ENCODE peak calls at places on chromosome 18, in five cellular contexts. D is Peyer's patch, H is uterus, J is left colon, U is NCI-H524. P is an unnamed sample.

GRCh38 chr18:44594779-44595467 is 85.8 kb upstream of the SETBP1 start:
- DNase-seq in H (no peak), U (no peak), D (no peak), J (no peak), P (no peak)

GRCh38 chr18:43720036-43720435 is 442.7 kb upstream of the SYT4 start:
- DNase-seq in D (no peak), U (no peak), J (no peak), H (no peak), P (no peak)

GRCh38 chr18:10487161-10487560 is 32.7 kb downstream of the APCDD1 start:
- DNase-seq in D (no peak), J (no peak), H (no peak), U (peak), P (peak)

GRCh38 chr18:72820571-72820970 is 47.2 kb downstream of the NETO1 start:
- DNase-seq in J (no peak), H (no peak), D (no peak), U (no peak), P (no peak)

GRCh38 chr18:40197711-40198110 is 1757.3 kb upstream of the PIK3C3 start:
- DNase-seq in J (no peak), U (no peak), D (no peak), H (no peak), P (no peak)

GRCh38 chr18:79043288-79043687 is 25.9 kb upstream of the ATP9B start:
- DNase-seq in U (no peak), D (no peak), J (no peak), H (no peak), P (no peak)

GRCh38 chr18:78501251-78501650 is 478.4 kb upstream of the SALL3 start:
- DNase-seq in J (no peak), D (no peak), H (no peak), U (no peak), P (no peak)

GRCh38 chr18:48831802-48832201 is 119.0 kb downstream of the SMAD7 start:
- DNase-seq in D (no peak), U (no peak), H (no peak), J (no peak), P (no peak)

GRCh38 chr18:32095156-32095555 is 3.5 kb downstream of the RNF138 start:
- DNase-seq in U (no peak), J (no peak), D (no peak), H (no peak), P (no peak)

GRCh38 chr18:65287642-65288041 is 463.2 kb upstream of the CDH7 start:
- DNase-seq in J (no peak), U (no peak), H (no peak), D (no peak), P (no peak)

GRCh38 chr18:37538526-37539205 is 26.9 kb downstream of the CELF4 start:
- DNase-seq in H (no peak), D (no peak), J (no peak), U (no peak), P (no peak)

GRCh38 chr18:57947117-57947516 is 96.9 kb upstream of the NEDD4L start:
- DNase-seq in U (no peak), H (no peak), J (no peak), D (no peak), P (no peak)

GRCh38 chr18:69539404-69539803 is 138.7 kb downstream of the DOK6 start:
- DNase-seq in J (no peak), H (no peak), D (no peak), U (no peak), P (no peak)

GRCh38 chr18:292271-292670 is 24.4 kb upstream of the THOC1 start:
- DNase-seq in U (no peak), D (no peak), J (no peak), H (no peak), P (no peak)

GRCh38 chr18:58639751-58640427 is 11.0 kb upstream of the ALPK2 start:
- DNase-seq in D (no peak), U (no peak), H (no peak), J (no peak), P (no peak)

GRCh38 chr18:80147418-80148315 is 38.6 kb downstream of the ADNP2 start:
- DNase-seq in U (peak), H (peak), J (peak), D (peak), P (peak)

GRCh38 chr18:59050661-59051057 is 89.0 kb upstream of the SEC11C start:
- DNase-seq in J (no peak), U (peak), D (no peak), H (no peak), P (no peak)

GRCh38 chr18:48173557-48173956 is 235.6 kb downstream of the ZBTB7C start:
- DNase-seq in H (no peak), J (no peak), D (no peak), U (no peak), P (no peak)

GRCh38 chr18:45068563-45069191 is 388.0 kb downstream of the SETBP1 start:
- DNase-seq in U (peak), D (no peak), H (no peak), J (no peak), P (no peak)

GRCh38 chr18:50792885-50793284 is 26.9 kb downstream of the MRO start:
- DNase-seq in H (no peak), U (no peak), D (no peak), J (no peak), P (no peak)

GRCh38 chr18:46098616-46098933 is 479 bp upstream of the ATP5F1A start:
- DNase-seq in J (no peak), H (no peak), U (peak), D (no peak), P (no peak)

GRCh38 chr18:46891742-46892214 is 25.5 kb downstream of the PIAS2 start:
- DNase-seq in J (no peak), D (no peak), U (no peak), H (no peak), P (no peak)

GRCh38 chr18:62418258-62418657 is 93.1 kb downstream of the TNFRSF11A start:
- DNase-seq in D (no peak), U (no peak), H (no peak), J (no peak), P (no peak)

GRCh38 chr18:79555885-79556284 is 123.7 kb upstream of the CTDP1 start:
- DNase-seq in H (no peak), U (no peak), D (no peak), J (no peak), P (no peak)

GRCh38 chr18:23228102-23229051 is 93.1 kb downstream of the CABLES1 start:
- DNase-seq in H (peak), D (peak), U (no peak), J (peak), P (no peak)

GRCh38 chr18:34970106-34970505 is 71.1 kb upstream of the MAPRE2 start:
- DNase-seq in D (no peak), H (no peak), J (no peak), U (no peak), P (no peak)

GRCh38 chr18:55925772-55926171 is 337.8 kb upstream of the TCF4 start:
- DNase-seq in U (no peak), J (no peak), H (no peak), D (no peak), P (no peak)

GRCh38 chr18:72544092-72544886 is at the start of gene CBLN2:
- DNase-seq in H (no peak), U (peak), D (no peak), J (peak), P (peak)

GRCh38 chr18:12960395-12960794 is 12.6 kb downstream of the SEH1L start:
- DNase-seq in D (no peak), U (no peak), H (no peak), J (no peak), P (no peak)

GRCh38 chr18:77106331-77106730 is 26.3 kb downstream of the MBP start:
- DNase-seq in J (no peak), U (no peak), D (peak), H (no peak), P (no peak)

GRCh38 chr18:79067611-79068010 is 1.6 kb upstream of the ATP9B start:
- DNase-seq in J (no peak), U (no peak), D (no peak), H (no peak), P (no peak)

GRCh38 chr18:77114564-77115391 is 17.8 kb downstream of the MBP start:
- DNase-seq in J (peak), D (peak), H (peak), U (no peak), P (no peak)

GRCh38 chr18:32760391-32760790 is 12.4 kb downstream of the KLHL14 start:
- DNase-seq in J (peak), H (no peak), U (no peak), D (peak), P (no peak)

GRCh38 chr18:75500510-75500909 is 73.0 kb upstream of the SMIM21 start:
- DNase-seq in D (no peak), U (no peak), H (no peak), J (no peak), P (no peak)

GRCh38 chr18:48161911-48162698 is 231.6 kb upstream of the SMAD2 start:
- DNase-seq in D (no peak), H (no peak), U (peak), J (peak), P (no peak)

GRCh38 chr18:13889661-13890060 is 25.7 kb downstream of the MC2R start:
- DNase-seq in H (no peak), U (no peak), J (no peak), D (no peak), P (no peak)

GRCh38 chr18:32429427-32429826 is 41.3 kb downstream of the GAREM1 start:
- DNase-seq in H (no peak), D (no peak), U (no peak), J (no peak), P (no peak)

GRCh38 chr18:45112682-45113081 is 432.0 kb downstream of the SETBP1 start:
- DNase-seq in U (no peak), J (no peak), D (no peak), H (no peak), P (no peak)

GRCh38 chr18:22494771-22495170 is 77.1 kb upstream of the CTAGE1 start:
- DNase-seq in H (peak), J (no peak), U (no peak), D (no peak), P (no peak)

P was measured in DMS 273 treated with DMSO at 0.1 percent for 48 hours.